ENCODE peak calls at places on chromosome 12, in five cellular contexts. One of them, this sample, is unnamed.
A peak's percentile ranks its signal among the peaks of the same experiment; 100 is the strongest.

GRCh38 chr12:110256780-110257431 is 24.1 kb upstream of the ATP2A2 start:
- DNase-seq in cardiac muscle cell: no peak
- DNase-seq in PC-9: no peak
- DNase-seq in GM23248: no peak
- DNase-seq in Peyer's patch: peak; percentile 69
- DNase-seq in this sample: no peak

GRCh38 chr12:88420460-88420859 is 159.8 kb downstream of the KITLG start:
- DNase-seq in cardiac muscle cell: no peak
- DNase-seq in Peyer's patch: no peak
- DNase-seq in GM23248: peak; percentile 94
- DNase-seq in PC-9: no peak
- DNase-seq in this sample: no peak

GRCh38 chr12:24943947-24944597 is 4.8 kb downstream of the BCAT1 start:
- DNase-seq in cardiac muscle cell: no peak
- DNase-seq in GM23248: no peak
- DNase-seq in PC-9: no peak
- DNase-seq in Peyer's patch: no peak
- DNase-seq in this sample: no peak

GRCh38 chr12:503111-503761 is 43.5 kb downstream of the B4GALNT3 start:
- DNase-seq in GM23248: no peak
- DNase-seq in PC-9: peak; percentile 93
- DNase-seq in cardiac muscle cell: peak; percentile 76
- DNase-seq in Peyer's patch: peak; percentile 82
- DNase-seq in this sample: no peak

GRCh38 chr12:22687677-22688076 is 62.7 kb downstream of the ETNK1 start:
- DNase-seq in GM23248: peak; percentile 79
- DNase-seq in PC-9: no peak
- DNase-seq in cardiac muscle cell: no peak
- DNase-seq in Peyer's patch: no peak
- DNase-seq in this sample: peak; percentile 52

GRCh38 chr12:69014047-69014446 is 81.1 kb upstream of the CPM start:
- DNase-seq in GM23248: no peak
- DNase-seq in cardiac muscle cell: no peak
- DNase-seq in Peyer's patch: no peak
- DNase-seq in PC-9: no peak
- DNase-seq in this sample: no peak

GRCh38 chr12:91746976-91747375 is 398.7 kb downstream of the BTG1 start:
- DNase-seq in GM23248: peak; percentile 15
- DNase-seq in Peyer's patch: no peak
- DNase-seq in PC-9: no peak
- DNase-seq in cardiac muscle cell: no peak
- DNase-seq in this sample: no peak

GRCh38 chr12:26150737-26151450 is 26.1 kb upstream of the BHLHE41 start:
- DNase-seq in GM23248: peak; percentile 90
- DNase-seq in PC-9: no peak
- DNase-seq in Peyer's patch: no peak
- DNase-seq in cardiac muscle cell: no peak
- DNase-seq in this sample: no peak

GRCh38 chr12:89383235-89384049 is 31.1 kb upstream of the DUSP6 start:
- DNase-seq in cardiac muscle cell: no peak
- DNase-seq in PC-9: no peak
- DNase-seq in GM23248: peak; percentile 32
- DNase-seq in Peyer's patch: no peak
- DNase-seq in this sample: no peak

GRCh38 chr12:50924439-50925341 is 27.7 kb upstream of the HIGD1C start:
- DNase-seq in GM23248: peak; percentile 81
- DNase-seq in cardiac muscle cell: peak; percentile 79
- DNase-seq in PC-9: peak; percentile 72
- DNase-seq in Peyer's patch: peak; percentile 77
- DNase-seq in this sample: peak; percentile 57

GRCh38 chr12:116143883-116144266 is 133.6 kb downstream of the MED13L start:
- DNase-seq in PC-9: no peak
- DNase-seq in cardiac muscle cell: peak; percentile 44
- DNase-seq in Peyer's patch: no peak
- DNase-seq in GM23248: peak; percentile 80
- DNase-seq in this sample: no peak

GRCh38 chr12:100279159-100279558 is 12.2 kb downstream of the SCYL2 start:
- DNase-seq in Peyer's patch: no peak
- DNase-seq in GM23248: no peak
- DNase-seq in PC-9: no peak
- DNase-seq in cardiac muscle cell: no peak
- DNase-seq in this sample: no peak

GRCh38 chr12:8698132-8698829 is 490 bp downstream of the RIMKLB start:
- DNase-seq in Peyer's patch: peak; percentile 69
- DNase-seq in cardiac muscle cell: peak; percentile 78
- DNase-seq in GM23248: peak; percentile 86
- DNase-seq in PC-9: peak; percentile 69
- DNase-seq in this sample: peak; percentile 54

GRCh38 chr12:41537522-41537921 is 349.4 kb downstream of the PDZRN4 start:
- DNase-seq in Peyer's patch: no peak
- DNase-seq in cardiac muscle cell: no peak
- DNase-seq in PC-9: no peak
- DNase-seq in GM23248: no peak
- DNase-seq in this sample: no peak

GRCh38 chr12:67042697-67043131 is 226.4 kb upstream of the CAND1 start:
- DNase-seq in PC-9: peak; percentile 11
- DNase-seq in cardiac muscle cell: peak; percentile 9
- DNase-seq in Peyer's patch: no peak
- DNase-seq in GM23248: peak; percentile 1
- DNase-seq in this sample: no peak

GRCh38 chr12:50507930-50508329 is 3.1 kb downstream of the DIP2B start:
- DNase-seq in cardiac muscle cell: no peak
- DNase-seq in GM23248: no peak
- DNase-seq in PC-9: no peak
- DNase-seq in Peyer's patch: no peak
- DNase-seq in this sample: no peak

GRCh38 chr12:60197589-60197988 is 601.8 kb downstream of the SLC16A7 start:
- DNase-seq in PC-9: no peak
- DNase-seq in cardiac muscle cell: no peak
- DNase-seq in GM23248: peak; percentile 80
- DNase-seq in Peyer's patch: no peak
- DNase-seq in this sample: no peak

GRCh38 chr12:122659579-122659978 is 43.6 kb downstream of the HCAR2 start:
- DNase-seq in cardiac muscle cell: no peak
- DNase-seq in PC-9: no peak
- DNase-seq in GM23248: no peak
- DNase-seq in Peyer's patch: no peak
- DNase-seq in this sample: no peak

GRCh38 chr12:48999371-49000131 is at the start of gene DDN:
- DNase-seq in cardiac muscle cell: peak; percentile 83
- DNase-seq in Peyer's patch: no peak
- DNase-seq in GM23248: peak; percentile 78
- DNase-seq in PC-9: no peak
- DNase-seq in this sample: peak; percentile 82

GRCh38 chr12:132597333-132598283 is 12.8 kb downstream of the LRCOL1 start:
- DNase-seq in PC-9: peak; percentile 32
- DNase-seq in GM23248: peak; percentile 56
- DNase-seq in cardiac muscle cell: peak; percentile 72
- DNase-seq in Peyer's patch: no peak
- DNase-seq in this sample: no peak

GRCh38 chr12:64450711-64451486 is 1.0 kb upstream of the TBK1 start:
- DNase-seq in Peyer's patch: no peak
- DNase-seq in cardiac muscle cell: peak; percentile 23
- DNase-seq in GM23248: peak; percentile 45
- DNase-seq in PC-9: no peak
- DNase-seq in this sample: no peak

GRCh38 chr12:39033789-39034188 is 128.4 kb upstream of the CPNE8 start:
- DNase-seq in PC-9: no peak
- DNase-seq in GM23248: no peak
- DNase-seq in Peyer's patch: no peak
- DNase-seq in cardiac muscle cell: no peak
- DNase-seq in this sample: no peak

GRCh38 chr12:93677195-93678064 is at the start of gene CRADD:
- DNase-seq in GM23248: peak; percentile 97
- DNase-seq in PC-9: peak; percentile 63
- DNase-seq in Peyer's patch: peak; percentile 81
- DNase-seq in cardiac muscle cell: peak; percentile 96
- DNase-seq in this sample: peak; percentile 91

GRCh38 chr12:19220861-19221466 is 91.4 kb downstream of the PLEKHA5 start:
- DNase-seq in PC-9: no peak
- DNase-seq in cardiac muscle cell: no peak
- DNase-seq in GM23248: peak; percentile 87
- DNase-seq in Peyer's patch: no peak
- DNase-seq in this sample: no peak

GRCh38 chr12:22409071-22409951 is 74.8 kb upstream of the ST8SIA1 start:
- DNase-seq in cardiac muscle cell: peak; percentile 43
- DNase-seq in GM23248: peak; percentile 2
- DNase-seq in PC-9: no peak
- DNase-seq in Peyer's patch: no peak
- DNase-seq in this sample: peak; percentile 37

GRCh38 chr12:45049912-45050318 is 984 bp downstream of the DBX2 start:
- DNase-seq in Peyer's patch: no peak
- DNase-seq in cardiac muscle cell: no peak
- DNase-seq in PC-9: no peak
- DNase-seq in GM23248: peak; percentile 0
- DNase-seq in this sample: peak; percentile 8

GRCh38 chr12:113488322-113488721 is 16.7 kb upstream of the LHX5 start:
- DNase-seq in Peyer's patch: no peak
- DNase-seq in PC-9: no peak
- DNase-seq in cardiac muscle cell: no peak
- DNase-seq in GM23248: no peak
- DNase-seq in this sample: no peak

GRCh38 chr12:467591-467990 is 7.9 kb downstream of the B4GALNT3 start:
- DNase-seq in PC-9: no peak
- DNase-seq in GM23248: no peak
- DNase-seq in cardiac muscle cell: no peak
- DNase-seq in Peyer's patch: no peak
- DNase-seq in this sample: no peak

GRCh38 chr12:11855993-11856374 is 206.5 kb downstream of the ETV6 start:
- DNase-seq in Peyer's patch: no peak
- DNase-seq in cardiac muscle cell: no peak
- DNase-seq in PC-9: no peak
- DNase-seq in GM23248: no peak
- DNase-seq in this sample: peak; percentile 64

GRCh38 chr12:98983647-98984046 is 338.6 kb downstream of the APAF1 start:
- DNase-seq in GM23248: peak; percentile 32
- DNase-seq in cardiac muscle cell: no peak
- DNase-seq in PC-9: no peak
- DNase-seq in Peyer's patch: no peak
- DNase-seq in this sample: no peak

GRCh38 chr12:54210400-54210790 is 21.6 kb upstream of the SMUG1 start:
- DNase-seq in GM23248: no peak
- DNase-seq in Peyer's patch: no peak
- DNase-seq in cardiac muscle cell: no peak
- DNase-seq in PC-9: no peak
- DNase-seq in this sample: no peak

GRCh38 chr12:54207539-54208267 is 18.9 kb upstream of the SMUG1 start:
- DNase-seq in PC-9: peak; percentile 82
- DNase-seq in Peyer's patch: peak; percentile 82
- DNase-seq in GM23248: peak; percentile 70
- DNase-seq in cardiac muscle cell: peak; percentile 80
- DNase-seq in this sample: peak; percentile 43

GRCh38 chr12:54204316-54204715 is 15.5 kb upstream of the SMUG1 start:
- DNase-seq in Peyer's patch: no peak
- DNase-seq in GM23248: no peak
- DNase-seq in cardiac muscle cell: no peak
- DNase-seq in PC-9: no peak
- DNase-seq in this sample: no peak

GRCh38 chr12:54208591-54208990 is 19.8 kb upstream of the SMUG1 start:
- DNase-seq in PC-9: no peak
- DNase-seq in Peyer's patch: no peak
- DNase-seq in cardiac muscle cell: no peak
- DNase-seq in GM23248: no peak
- DNase-seq in this sample: no peak

GRCh38 chr12:54206807-54207206 is 18.0 kb upstream of the SMUG1 start:
- DNase-seq in cardiac muscle cell: no peak
- DNase-seq in Peyer's patch: no peak
- DNase-seq in GM23248: no peak
- DNase-seq in PC-9: no peak
- DNase-seq in this sample: no peak
- H3K27me3 ChIP-seq in cardiac muscle cell: peaks cover 54% of the 10 kb centered on the region
- H3K27me3 ChIP-seq in Peyer's patch: no peaks in the 10 kb centered on the region
- H3K27me3 ChIP-seq in GM23248: no peaks in the 10 kb centered on the region
- H3K27me3 ChIP-seq in PC-9: no peaks in the 10 kb centered on the region
- H3K27me3 ChIP-seq in this sample: peaks cover 4% of the 10 kb centered on the region

DNA sequence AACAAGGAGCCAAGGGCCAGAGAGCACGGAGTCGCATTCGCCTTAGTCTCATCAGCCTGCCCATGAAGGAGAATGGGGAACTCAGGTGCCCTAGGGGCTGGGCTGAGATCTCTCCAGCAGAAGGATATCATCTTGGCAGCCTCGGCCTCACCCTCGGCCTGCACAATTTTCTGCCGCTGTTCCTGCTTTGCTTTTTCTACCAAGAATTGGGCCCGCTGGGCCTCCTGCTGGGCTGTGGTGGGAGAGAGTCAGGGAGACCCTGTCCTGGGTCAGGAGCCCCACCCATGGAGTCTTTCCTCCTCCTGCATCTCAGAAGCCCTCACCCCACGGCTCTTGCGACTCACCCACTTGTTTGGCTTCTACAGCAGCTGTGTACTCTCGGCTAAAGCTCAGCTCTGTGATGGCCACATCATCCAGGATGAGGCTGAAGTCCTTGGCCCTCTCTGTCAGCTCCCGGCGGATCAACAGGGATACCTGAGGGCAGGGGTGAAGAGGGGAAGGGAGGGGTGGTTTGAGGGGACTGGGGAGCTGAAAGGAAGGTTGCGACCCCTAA is 2.8 kb downstream of the PHB2 start:
- DNase-seq in GM23248: no peak
- DNase-seq in cardiac muscle cell: no peak
- DNase-seq in PC-9: no peak
- DNase-seq in Peyer's patch: peak; percentile 49
- DNase-seq in this sample: no peak
- H3K27me3 ChIP-seq in GM23248: no peaks in the 10 kb centered on the region
- H3K27me3 ChIP-seq in cardiac muscle cell: no peaks in the 10 kb centered on the region
- H3K27me3 ChIP-seq in PC-9: no peaks in the 10 kb centered on the region
- H3K27me3 ChIP-seq in Peyer's patch: no peaks in the 10 kb centered on the region
- H3K27me3 ChIP-seq in this sample: no peaks in the 10 kb centered on the region

GRCh38 chr12:4269279-4269991 is 4.1 kb upstream of the CCND2 start:
- DNase-seq in Peyer's patch: peak; percentile 84
- DNase-seq in GM23248: peak; percentile 33
- DNase-seq in cardiac muscle cell: peak; percentile 87
- DNase-seq in PC-9: no peak
- DNase-seq in this sample: peak; percentile 87

GRCh38 chr12:4267904-4268548 is 5.5 kb upstream of the CCND2 start:
- DNase-seq in GM23248: no peak
- DNase-seq in Peyer's patch: no peak
- DNase-seq in cardiac muscle cell: no peak
- DNase-seq in PC-9: no peak
- DNase-seq in this sample: no peak

GRCh38 chr12:4268549-4269181 is 4.9 kb upstream of the CCND2 start:
- DNase-seq in GM23248: peak; percentile 8
- DNase-seq in PC-9: no peak
- DNase-seq in cardiac muscle cell: no peak
- DNase-seq in Peyer's patch: no peak
- DNase-seq in this sample: no peak

GRCh38 chr12:4265280-4265679 is 8.3 kb upstream of the CCND2 start:
- DNase-seq in PC-9: no peak
- DNase-seq in GM23248: no peak
- DNase-seq in cardiac muscle cell: no peak
- DNase-seq in Peyer's patch: no peak
- DNase-seq in this sample: no peak

GRCh38 chr12:4266990-4267389 is 6.6 kb upstream of the CCND2 start:
- DNase-seq in cardiac muscle cell: no peak
- DNase-seq in GM23248: no peak
- DNase-seq in PC-9: no peak
- DNase-seq in Peyer's patch: no peak
- DNase-seq in this sample: no peak
- H3K27me3 ChIP-seq in cardiac muscle cell: peaks cover 23% of the 10 kb centered on the region
- H3K27me3 ChIP-seq in GM23248: peaks cover 87% of the 10 kb centered on the region
- H3K27me3 ChIP-seq in PC-9: peaks cover 84% of the 10 kb centered on the region
- H3K27me3 ChIP-seq in Peyer's patch: no peaks in the 10 kb centered on the region
- H3K27me3 ChIP-seq in this sample: no peaks in the 10 kb centered on the region

GRCh38 chr12:107774349-107775029 is at the start of gene ASCL4:
- DNase-seq in GM23248: no peak
- DNase-seq in cardiac muscle cell: no peak
- DNase-seq in Peyer's patch: no peak
- DNase-seq in PC-9: no peak
- DNase-seq in this sample: no peak
- H3K27me3 ChIP-seq in GM23248: peaks cover 41% of the 10 kb centered on the region
- H3K27me3 ChIP-seq in cardiac muscle cell: peaks cover 97% of the 10 kb centered on the region
- H3K27me3 ChIP-seq in Peyer's patch: peaks cover 14% of the 10 kb centered on the region
- H3K27me3 ChIP-seq in PC-9: peaks cover 89% of the 10 kb centered on the region
- H3K27me3 ChIP-seq in this sample: peaks cover 2% of the 10 kb centered on the region